ENCODE peak calls at places on chromosomes 2 and 18, in four cellular contexts. H is breast epithelium, F is suprapubic skin, I is spleen. A is an unnamed sample.
A peak's percentile ranks its signal among the peaks of the same experiment; 100 is the strongest.

GRCh38 chr2:201205516-201205850 is 22.5 kb downstream of the CASP10 start:
- DNase-seq in I (no peak), H (no peak), F (no peak), A (no peak)

GRCh38 chr18:7954229-7954628 is 387.1 kb downstream of the PTPRM start:
- DNase-seq in I (no peak), F (no peak), H (no peak), A (no peak)

GRCh38 chr2:28356095-28356911 is 36.4 kb upstream of the FOSL2 start:
- DNase-seq in F (peak; percentile 93), H (peak; percentile 79), I (peak; percentile 91), A (peak; percentile 85)

GRCh38 chr2:224904390-224904789 is 137.9 kb downstream of the DOCK10 start:
- DNase-seq in F (no peak), H (no peak), I (no peak), A (no peak)

GRCh38 chr2:27021253-27021801 is 11.4 kb upstream of the TMEM214 start:
- DNase-seq in F (no peak), H (no peak), I (no peak), A (peak; percentile 48)

GRCh38 chr2:197265931-197266330 is 44.6 kb downstream of the ANKRD44 start:
- DNase-seq in F (no peak), H (no peak), I (no peak), A (no peak)

GRCh38 chr2:64934530-64934929 is 54.7 kb upstream of the SLC1A4 start:
- DNase-seq in I (no peak), H (no peak), F (no peak), A (no peak)

GRCh38 chr2:46942891-46943626 is 27.5 kb upstream of the MCFD2 start:
- DNase-seq in I (no peak), H (no peak), F (no peak), A (no peak)

GRCh38 chr2:216081487-216082387 is at the start of the genes PECR and TMEM169:
- DNase-seq in F (peak; percentile 92), I (peak; percentile 96), H (peak; percentile 72), A (peak; percentile 78)

GRCh38 chr18:59448546-59448945 is 89.5 kb upstream of the LMAN1 start:
- DNase-seq in F (no peak), H (no peak), I (no peak), A (no peak)

GRCh38 chr2:234293973-234294372 is 202.9 kb downstream of the ARL4C start:
- DNase-seq in I (no peak), F (no peak), H (no peak), A (no peak)

GRCh38 chr2:68776124-68776523 is 41.5 kb downstream of the ARHGAP25 start:
- DNase-seq in H (no peak), F (no peak), I (no peak), A (no peak)
- TF ChIP-seq CTCF in H (no peak), F (no peak), I (no peak), A (no peak)

DNA sequence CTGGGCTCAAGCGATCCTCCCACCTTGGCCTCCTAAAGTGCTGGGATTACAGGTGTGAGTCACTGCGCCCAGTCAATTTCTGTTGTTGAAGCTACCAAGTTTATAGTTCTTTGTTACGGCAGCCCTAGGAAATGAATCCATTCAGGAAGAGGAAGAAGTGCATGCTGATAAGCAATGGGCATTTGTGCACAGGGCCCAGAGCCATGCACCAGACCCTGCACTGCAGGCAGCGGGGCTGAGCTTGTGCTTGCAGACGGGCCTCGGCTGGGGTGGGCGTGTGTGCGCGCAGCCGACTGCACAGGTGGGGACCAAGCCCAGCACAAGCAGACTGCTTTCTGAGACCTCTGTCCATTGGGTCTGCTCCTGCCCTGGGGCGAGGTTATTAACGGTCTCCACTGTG is 144.6 kb downstream of the CABLES1 start:
- DNase-seq in I (peak; percentile 78), H (no peak), F (no peak), A (no peak)
- TF ChIP-seq POLR2A in I (no peak), H (no peak), F (no peak), A (no peak)

GRCh38 chr2:108623616-108624015 is 89.3 kb downstream of the LIMS1 start:
- DNase-seq in I (no peak), H (no peak), F (no peak), A (no peak)

GRCh38 chr2:108620656-108621055 is 86.4 kb downstream of the LIMS1 start:
- DNase-seq in H (no peak), F (no peak), I (no peak), A (no peak)

GRCh38 chr2:108621689-108622681 is 87.7 kb downstream of the LIMS1 start:
- DNase-seq in I (no peak), F (no peak), H (no peak), A (no peak)

GRCh38 chr2:108619916-108620620 is 85.8 kb downstream of the LIMS1 start:
- DNase-seq in H (no peak), I (no peak), F (no peak), A (no peak)

GRCh38 chr2:108621087-108621559 is 86.9 kb downstream of the LIMS1 start:
- DNase-seq in F (no peak), H (no peak), I (peak; percentile 91), A (peak; percentile 56)
- H3K4me3 ChIP-seq in F (peak overlapping the region; percentile 34), H (no peak overlapping the region), I (no peak overlapping the region), A (no peak overlapping the region)

GRCh38 chr18:76376668-76377358 is 118.2 kb downstream of the ZNF516 start:
- DNase-seq in H (peak; percentile 49), I (peak; percentile 54), F (peak; percentile 67), A (no peak)
- TF ChIP-seq CTCF in H (no peak), I (no peak), F (no peak), A (no peak)

DNA sequence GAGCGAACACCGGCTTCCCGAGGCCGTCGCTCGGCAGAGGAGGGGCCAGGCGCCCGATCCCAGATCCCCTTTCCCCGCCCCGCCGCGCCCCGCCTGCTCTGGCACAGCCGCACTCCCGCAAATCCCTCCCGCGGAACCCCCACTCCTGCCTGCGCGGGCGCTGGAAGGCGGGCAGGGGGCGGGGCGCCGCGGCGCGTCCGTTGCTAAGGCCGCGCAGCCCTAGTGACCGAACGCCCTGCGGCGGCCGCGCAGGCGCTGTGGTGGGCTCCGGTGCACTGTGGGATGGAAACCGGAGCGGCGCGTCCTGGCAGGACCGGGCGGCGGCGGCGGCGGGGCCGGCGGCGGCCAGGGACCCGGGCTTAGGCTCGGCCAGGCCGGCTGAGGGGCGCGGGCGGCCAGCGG is at the start of gene TRAF3IP1:
- DNase-seq in I (peak; percentile 96), F (peak; percentile 94), H (peak; percentile 95), A (peak; percentile 93)
- TF ChIP-seq POLR2A in I (no peak), F (no peak), H (no peak), A (peak; percentile 70)

DNA sequence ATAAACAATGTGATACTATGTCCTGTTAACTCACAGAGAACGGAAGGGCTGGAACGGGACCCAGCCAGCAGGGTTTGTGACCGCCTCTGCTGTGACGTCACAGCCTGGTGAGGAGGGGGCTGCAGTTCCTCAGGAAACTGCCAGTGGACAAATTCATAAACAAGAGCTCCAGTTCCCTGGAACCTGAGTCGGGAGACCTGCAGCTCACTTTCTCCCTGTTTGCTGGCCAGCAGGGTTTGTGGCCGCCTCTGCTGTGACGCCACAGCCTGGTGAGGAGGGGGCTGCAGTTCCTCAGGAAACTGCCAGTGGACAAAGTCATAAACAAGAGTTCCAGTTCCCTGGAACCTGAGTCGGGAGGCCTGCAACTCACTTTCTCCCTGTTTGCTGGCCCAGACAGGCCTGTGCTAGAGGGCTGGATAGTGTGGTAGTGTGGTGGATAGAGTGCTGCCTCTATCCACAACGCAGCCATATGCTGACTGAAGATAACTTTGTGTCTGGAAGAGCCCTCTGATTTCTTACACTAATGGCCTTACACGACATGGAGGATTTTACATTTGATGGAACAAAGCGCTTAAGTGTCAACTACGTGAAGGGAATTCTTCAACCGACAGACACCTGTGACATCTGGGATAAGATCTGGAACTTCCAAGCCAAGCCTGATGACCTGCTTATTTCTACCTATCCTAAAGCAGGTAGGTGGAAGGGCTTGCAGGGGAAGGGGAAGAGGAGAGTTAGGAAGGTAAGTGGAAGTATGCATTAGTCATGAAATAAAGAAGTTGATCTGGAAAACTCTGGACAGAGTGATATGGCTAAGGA is at the start of gene SULT1C4:
- DNase-seq in H (no peak), I (peak; percentile 72), F (no peak), A (peak; percentile 16)
- H3K4me3 ChIP-seq in H (peak within 1 kb of the TSS; percentile 29), I (no peak within 1 kb of the TSS), F (peak within 1 kb of the TSS; percentile 19), A (peak within 1 kb of the TSS; percentile 9)

DNA sequence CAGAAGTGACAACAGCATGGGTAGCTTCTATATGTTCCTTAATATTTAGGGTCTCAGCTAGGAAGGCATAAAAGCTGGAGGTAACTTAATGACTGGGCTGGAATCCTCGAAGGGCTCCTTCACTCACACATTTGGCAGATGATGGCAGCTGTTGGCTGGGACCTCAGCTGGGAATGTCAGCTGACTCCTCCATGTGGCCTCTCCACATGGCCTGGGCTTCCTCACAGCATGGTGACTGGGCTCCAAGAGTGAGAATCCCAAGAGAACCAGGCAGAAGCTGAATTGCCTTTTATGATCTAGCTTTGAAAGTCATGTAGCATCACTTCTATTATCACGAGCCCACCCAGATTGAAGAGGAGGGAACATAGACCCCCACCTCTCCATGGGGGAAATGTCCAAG is 54.9 kb downstream of the TET3 start:
- DNase-seq in F (no peak), H (no peak), I (no peak), A (no peak)
- TF ChIP-seq CTCF in F (no peak), H (no peak), I (no peak), A (no peak)

GRCh38 chr2:230449901-230450467 is 34.0 kb downstream of the SP100 start:
- DNase-seq in H (no peak), F (no peak), I (no peak), A (no peak)
- TF ChIP-seq POLR2A in H (no peak), F (no peak), I (no peak), A (no peak)

GRCh38 chr2:182229288-182229687 is 197.5 kb downstream of the PDE1A start:
- DNase-seq in F (no peak), H (no peak), I (no peak), A (no peak)
- H3K4me3 ChIP-seq in F (no peak overlapping the region), H (no peak overlapping the region), I (no peak overlapping the region), A (no peak overlapping the region)

GRCh38 chr18:25743661-25744151 is 346.7 kb downstream of the SS18 start:
- DNase-seq in H (no peak), F (no peak), I (no peak), A (no peak)
- TF ChIP-seq CTCF in H (no peak), F (no peak), I (no peak), A (no peak)

A was measured in prostate gland.